ENCODE peak calls at places on chromosomes 6 and 20, in nine cellular contexts. F is ascending aorta; B is heart left ventricle; D is CD4-positive, CD25-positive, alpha-beta regulatory T cell; K is uterus; T is right cardiac atrium; O is right atrium auricular region; Q is mesendoderm; W is effector memory CD4-positive, alpha-beta T cell. J is an unnamed sample.

GRCh38 chr6:87756858-87757257 is 54.8 kb upstream of the AKIRIN2 start:
- DNase-seq in D (no peak), B (no peak), W (no peak), F (no peak), K (no peak), T (peak; percentile 28), O (peak; percentile 64), Q (peak; percentile 19), J (no peak)

GRCh38 chr6:151448623-151449022 is 3.3 kb downstream of the RMND1 start:
- DNase-seq in T (no peak), F (no peak), K (no peak), O (no peak), W (no peak), B (no peak), Q (peak; percentile 39), D (no peak), J (no peak)

GRCh38 chr20:17636523-17637412 is 45.3 kb downstream of the RRBP1 start:
- DNase-seq in D (no peak), T (peak; percentile 66), W (no peak), F (no peak), Q (peak; percentile 75), O (no peak), B (no peak), K (no peak), J (no peak)

GRCh38 chr6:24935753-24936152 is at the start of gene RIPOR2:
- DNase-seq in O (no peak), K (no peak), Q (peak; percentile 87), B (peak; percentile 69), D (peak; percentile 75), F (no peak), T (peak; percentile 29), W (peak; percentile 61), J (peak; percentile 23)

GRCh38 chr6:33314515-33314942 is 651 bp upstream of the TAPBP start:
- DNase-seq in T (peak; percentile 73), K (peak; percentile 75), B (peak; percentile 68), F (no peak), D (peak; percentile 76), W (peak; percentile 75), Q (peak; percentile 93), O (peak; percentile 85), J (peak; percentile 86)

GRCh38 chr20:47765715-47766594 is 19.3 kb downstream of the SULF2 start:
- DNase-seq in W (no peak), F (no peak), O (no peak), T (no peak), B (no peak), Q (peak; percentile 82), D (no peak), K (no peak), J (no peak)

GRCh38 chr6:33204415-33205171 is at the start of gene HSD17B8:
- DNase-seq in T (peak; percentile 96), K (peak; percentile 89), Q (peak; percentile 95), F (peak; percentile 76), D (peak; percentile 82), W (peak; percentile 86), O (peak; percentile 95), B (peak; percentile 96), J (peak; percentile 98)

GRCh38 chr6:131844243-131844841 is 36.5 kb downstream of the ENPP1 start:
- DNase-seq in O (no peak), B (no peak), Q (no peak), D (no peak), T (no peak), K (no peak), F (no peak), W (no peak), J (no peak)

GRCh38 chr20:51019598-51020592 is 3.0 kb downstream of the KCNG1 start:
- DNase-seq in F (no peak), D (no peak), W (no peak), T (no peak), B (no peak), K (no peak), Q (no peak), O (no peak), J (no peak)

GRCh38 chr6:14897836-14898235 is 348.0 kb upstream of the JARID2 start:
- DNase-seq in F (no peak), T (no peak), B (no peak), Q (no peak), D (no peak), K (no peak), W (no peak), O (no peak), J (no peak)

GRCh38 chr6:67630146-67630545 is 1004.9 kb upstream of the ADGRB3 start:
- DNase-seq in D (no peak), T (no peak), W (no peak), F (no peak), Q (peak; percentile 62), B (no peak), K (no peak), O (no peak), J (no peak)

GRCh38 chr20:3932277-3933073 is 43.3 kb downstream of the PANK2 start:
- DNase-seq in W (no peak), O (no peak), T (no peak), K (no peak), F (no peak), B (no peak), D (no peak), Q (no peak), J (no peak)

GRCh38 chr6:79946773-79947190 is 571 bp downstream of the ELOVL4 start:
- DNase-seq in B (no peak), K (peak; percentile 20), D (peak; percentile 12), T (peak; percentile 12), O (no peak), W (no peak), F (no peak), Q (peak; percentile 61), J (peak; percentile 53)

GRCh38 chr20:20276806-20277530 is 90.9 kb upstream of the INSM1 start:
- DNase-seq in O (no peak), B (no peak), W (no peak), F (no peak), K (no peak), T (no peak), Q (no peak), D (no peak), J (peak; percentile 45)

GRCh38 chr6:75460636-75461035 is 33.0 kb downstream of the FILIP1 start:
- DNase-seq in B (no peak), T (no peak), O (no peak), F (no peak), Q (no peak), K (no peak), D (no peak), W (no peak), J (no peak)

GRCh38 chr20:8757146-8757545 is 311.7 kb upstream of the PLCB4 start:
- DNase-seq in F (no peak), B (no peak), W (no peak), O (no peak), K (no peak), Q (no peak), T (no peak), D (no peak), J (no peak)

GRCh38 chr6:157693867-157694266 is 129.2 kb upstream of the SNX9 start:
- DNase-seq in W (no peak), K (no peak), D (no peak), F (no peak), B (no peak), T (peak; percentile 69), Q (no peak), O (no peak), J (no peak)

GRCh38 chr20:4108495-4109306 is 93.3 kb upstream of the RNF24 start:
- DNase-seq in B (no peak), Q (peak; percentile 97), F (no peak), T (peak; percentile 67), K (peak; percentile 60), W (peak; percentile 33), O (peak; percentile 68), D (peak; percentile 58), J (peak; percentile 76)

GRCh38 chr6:98927534-98927933 is 20.2 kb downstream of the FBXL4 start:
- DNase-seq in D (no peak), O (no peak), B (no peak), T (no peak), F (no peak), K (no peak), W (no peak), Q (no peak), J (no peak)
- H3K4me3 ChIP-seq in D (no peak overlapping the region), O (no peak overlapping the region), B (no peak overlapping the region), T (no peak overlapping the region), F (no peak overlapping the region), K (no peak overlapping the region), W (no peak overlapping the region), Q (no peak overlapping the region), J (no peak overlapping the region)

GRCh38 chr6:41724638-41725501 is 10.5 kb downstream of the TFEB start:
- DNase-seq in K (no peak), D (no peak), W (no peak), Q (no peak), F (no peak), O (no peak), B (no peak), T (no peak), J (no peak)

GRCh38 chr6:41723936-41724637 is 11.3 kb downstream of the TFEB start:
- DNase-seq in B (no peak), T (no peak), D (no peak), W (no peak), O (no peak), Q (no peak), K (no peak), F (no peak), J (no peak)

GRCh38 chr6:41720783-41721182 is 14.6 kb downstream of the TFEB start:
- DNase-seq in K (no peak), Q (no peak), O (no peak), T (no peak), F (no peak), D (no peak), W (no peak), B (peak; percentile 28), J (no peak)

GRCh38 chr6:41721396-41721795 is 14.0 kb downstream of the TFEB start:
- DNase-seq in D (no peak), Q (no peak), B (peak; percentile 2), K (no peak), T (no peak), O (no peak), W (no peak), F (no peak), J (no peak)

GRCh38 chr6:41723178-41723935 is 12.1 kb downstream of the TFEB start:
- DNase-seq in T (peak; percentile 83), F (peak; percentile 77), Q (peak; percentile 65), W (no peak), K (peak; percentile 58), D (no peak), B (peak; percentile 91), O (peak; percentile 85), J (peak; percentile 50)
- H3K4me3 ChIP-seq in T (no peak overlapping the region), F (peak overlapping the region; percentile 12), Q (no peak overlapping the region), W (no peak overlapping the region), K (no peak overlapping the region), D (no peak overlapping the region), B (peak overlapping the region; percentile 36), O (no peak overlapping the region), J (no peak overlapping the region)

DNA sequence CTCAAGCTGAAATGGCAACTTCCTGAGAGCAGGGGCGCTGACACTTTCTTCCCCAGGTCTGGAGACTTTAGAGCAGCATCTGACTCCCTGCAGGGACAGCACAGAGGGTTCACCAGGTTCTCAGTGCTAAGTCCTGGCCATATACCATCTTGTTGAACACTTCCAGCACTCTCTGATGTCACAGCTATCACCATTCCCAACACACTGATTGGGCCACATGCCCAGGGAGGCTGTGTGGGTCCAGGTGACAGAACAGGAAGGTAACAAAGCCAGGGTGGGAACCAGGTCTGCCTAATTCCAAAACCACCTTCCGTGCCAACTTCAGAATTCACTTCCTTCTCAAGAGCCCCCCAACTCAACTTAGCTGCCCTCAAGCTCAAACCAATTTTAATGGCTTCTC is 4.3 kb downstream of the APCDD1L start:
- DNase-seq in T (no peak), W (no peak), O (no peak), F (no peak), K (no peak), B (no peak), Q (no peak), D (no peak), J (no peak)
- H3K4me3 ChIP-seq in T (no peak overlapping the region), W (no peak overlapping the region), O (no peak overlapping the region), F (no peak overlapping the region), K (no peak overlapping the region), B (no peak overlapping the region), Q (no peak overlapping the region), D (no peak overlapping the region), J (no peak overlapping the region)

GRCh38 chr6:125812394-125813231 is 21.9 kb downstream of the NCOA7 start:
- DNase-seq in B (no peak), F (no peak), O (no peak), K (no peak), D (no peak), W (no peak), T (no peak), Q (peak; percentile 27), J (no peak)
- H3K4me3 ChIP-seq in B (no peak overlapping the region), F (no peak overlapping the region), O (no peak overlapping the region), K (no peak overlapping the region), D (no peak overlapping the region), W (no peak overlapping the region), T (no peak overlapping the region), Q (no peak overlapping the region), J (no peak overlapping the region)